ENCODE peak calls at places on chromosomes 6 and 20, in four cellular contexts. P, W, V and H are unnamed samples.

GRCh38 chr20:48205281-48205782 is 420.1 kb upstream of the SULF2 start:
- DNase-seq in W (no peak), P (no peak), V (no peak), H (no peak)

GRCh38 chr20:22385602-22386299 is 198.6 kb downstream of the FOXA2 start:
- DNase-seq in W (no peak), P (no peak), V (peak), H (no peak)

GRCh38 chr6:148700713-148701392 is 46.0 kb upstream of the UST start:
- DNase-seq in P (no peak), V (peak), W (peak), H (no peak)

GRCh38 chr6:139152088-139152891 is 17.4 kb downstream of the HECA start:
- DNase-seq in P (no peak), W (peak), V (no peak), H (no peak)

GRCh38 chr20:21808863-21809664 is 103.6 kb downstream of the PAX1 start:
- DNase-seq in W (no peak), P (no peak), V (no peak), H (no peak)

GRCh38 chr6:72649032-72649984 is 27.4 kb downstream of the KCNQ5 start:
- DNase-seq in W (peak), P (no peak), V (no peak), H (peak)

GRCh38 chr6:34928220-34928619 is 39.2 kb downstream of the ANKS1A start:
- DNase-seq in W (no peak), P (no peak), V (no peak), H (no peak)

GRCh38 chr6:36694616-36695015 is 3.0 kb upstream of the RAB44 start:
- DNase-seq in V (no peak), P (no peak), W (no peak), H (no peak)

GRCh38 chr6:118968416-118968815 is 33.5 kb upstream of the MCM9 start:
- DNase-seq in V (peak), P (no peak), W (no peak), H (no peak)

GRCh38 chr6:129929433-129929832 is 68.3 kb upstream of the TMEM244 start:
- DNase-seq in W (peak), P (no peak), V (no peak), H (no peak)

GRCh38 chr20:8388146-8388545 is 256.1 kb downstream of the PLCB1 start:
- DNase-seq in P (no peak), V (no peak), W (no peak), H (no peak)

GRCh38 chr20:52039746-52040145 is 151.8 kb downstream of the ZFP64 start:
- DNase-seq in V (no peak), W (no peak), P (no peak), H (no peak)

GRCh38 chr6:43856005-43856765 is 86.2 kb downstream of the VEGFA start:
- DNase-seq in W (no peak), P (no peak), V (peak), H (peak)

GRCh38 chr6:73285674-73286283 is 22.8 kb upstream of the KHDC1 start:
- DNase-seq in V (peak), W (peak), P (no peak), H (peak)

GRCh38 chr6:133432021-133432989 is 191.1 kb downstream of the EYA4 start:
- DNase-seq in W (no peak), V (no peak), P (no peak), H (no peak)

GRCh38 chr6:88945596-88945995 is 17.8 kb downstream of the RNGTT start:
- DNase-seq in V (no peak), P (no peak), W (no peak), H (no peak)

GRCh38 chr20:21436186-21436585 is 38.9 kb upstream of the NKX2-4 start:
- DNase-seq in W (no peak), V (no peak), P (no peak), H (peak)

GRCh38 chr6:57123111-57123510 is 33.1 kb downstream of the ZNF451 start:
- DNase-seq in W (no peak), P (no peak), V (no peak), H (no peak)

GRCh38 chr6:53325785-53326184 is 23.0 kb downstream of the ELOVL5 start:
- DNase-seq in V (peak), W (no peak), P (no peak), H (no peak)

GRCh38 chr20:47992021-47992467 is 206.8 kb upstream of the SULF2 start:
- DNase-seq in W (no peak), P (no peak), V (no peak), H (no peak)

GRCh38 chr6:106773482-106773881 is 144.1 kb downstream of the QRSL1 start:
- DNase-seq in P (no peak), W (no peak), V (no peak), H (no peak)

GRCh38 chr6:45076217-45076616 is 251.9 kb upstream of the RUNX2 start:
- DNase-seq in W (peak), P (no peak), V (no peak), H (no peak)

GRCh38 chr6:106609699-106610098 is 19.6 kb downstream of the RTN4IP1 start:
- DNase-seq in P (no peak), W (no peak), V (peak), H (no peak)

GRCh38 chr6:22717906-22718305 is 148.5 kb downstream of the HDGFL1 start:
- DNase-seq in P (no peak), V (no peak), W (no peak), H (no peak)

GRCh38 chr6:138454976-138455706 is 44.2 kb downstream of the NHSL1 start:
- DNase-seq in V (no peak), P (no peak), W (no peak), H (no peak)

GRCh38 chr6:159395614-159396013 is 226.4 kb downstream of the FNDC1 start:
- DNase-seq in P (no peak), V (no peak), W (no peak), H (no peak)

GRCh38 chr6:3538536-3538935 is 81.7 kb upstream of the SLC22A23 start:
- DNase-seq in V (no peak), W (no peak), P (no peak), H (no peak)

GRCh38 chr6:161598896-161599295 is 325.0 kb upstream of the AGPAT4 start:
- DNase-seq in V (no peak), P (no peak), W (no peak), H (no peak)

GRCh38 chr20:63416631-63417030 is 55.5 kb upstream of the CHRNA4 start:
- DNase-seq in V (peak), P (no peak), W (no peak), H (no peak)

GRCh38 chr20:6122111-6122872 is 538 bp downstream of the FERMT1 start:
- DNase-seq in W (peak), V (no peak), P (no peak), H (no peak)

GRCh38 chr6:53582963-53583362 is 38.1 kb upstream of the GCLC start:
- DNase-seq in P (no peak), W (no peak), V (no peak), H (no peak)

GRCh38 chr20:33979094-33979493 is 14.6 kb upstream of the RALY start:
- DNase-seq in W (no peak), V (no peak), P (no peak), H (no peak)